ENCODE peak calls at places on chromosomes 6 and 20, in eight cellular contexts. A is aorta; Q is BE2C; N is spleen; F is esophagus muscularis mucosa; O is effector memory CD4-positive, alpha-beta T cell; P is tibial artery; W is ovary. U is an unnamed sample.

GRCh38 chr6:134466751-134467525 is 149.0 kb upstream of the SGK1 start:
- DNase-seq in A (no peak), Q (no peak), N (no peak), F (no peak), O (no peak), P (no peak), W (no peak), U (no peak)

GRCh38 chr20:59149678-59150504 is 13.7 kb upstream of the ZNF831 start:
- DNase-seq in A (no peak), Q (peak; percentile 21), N (peak; percentile 86), F (no peak), O (peak; percentile 63), P (no peak), W (no peak), U (peak; percentile 86)

GRCh38 chr6:144999127-144999526 is 714.0 kb downstream of the UTRN start:
- DNase-seq in A (no peak), Q (no peak), N (no peak), F (no peak), O (no peak), P (no peak), W (no peak), U (no peak)

GRCh38 chr6:27250277-27250954 is 2.9 kb downstream of the PRSS16 start:
- DNase-seq in A (no peak), Q (no peak), N (no peak), F (no peak), O (no peak), P (no peak), W (no peak), U (no peak)

GRCh38 chr6:143158113-143158581 is 97.5 kb downstream of the AIG1 start:
- DNase-seq in A (no peak), Q (no peak), N (no peak), F (no peak), O (no peak), P (no peak), W (no peak), U (no peak)

GRCh38 chr6:151154418-151154817 is 85.3 kb upstream of the AKAP12 start:
- DNase-seq in A (peak; percentile 61), Q (peak; percentile 32), N (no peak), F (no peak), O (no peak), P (peak; percentile 28), W (no peak), U (peak; percentile 71)

GRCh38 chr6:21753571-21754108 is 160.1 kb downstream of the SOX4 start:
- DNase-seq in A (no peak), Q (no peak), N (no peak), F (peak; percentile 72), O (no peak), P (no peak), W (no peak), U (no peak)

GRCh38 chr6:89974776-89975175 is 80.5 kb downstream of the GJA10 start:
- DNase-seq in A (no peak), Q (no peak), N (no peak), F (no peak), O (no peak), P (no peak), W (no peak), U (no peak)

GRCh38 chr6:7919871-7920270 is 9.3 kb upstream of the TXNDC5 start:
- DNase-seq in A (no peak), Q (no peak), N (no peak), F (no peak), O (no peak), P (no peak), W (peak; percentile 44), U (no peak)

GRCh38 chr6:101502818-101503217 is 109.3 kb downstream of the GRIK2 start:
- DNase-seq in A (no peak), Q (no peak), N (no peak), F (no peak), O (no peak), P (no peak), W (no peak), U (no peak)

GRCh38 chr6:14129572-14129971 is 12.0 kb downstream of the CD83 start:
- DNase-seq in A (no peak), Q (peak; percentile 62), N (peak; percentile 80), F (no peak), O (no peak), P (peak; percentile 26), W (peak; percentile 55), U (peak; percentile 7)

GRCh38 chr20:1440024-1440423 is 26.6 kb downstream of the NSFL1C start:
- DNase-seq in A (no peak), Q (no peak), N (no peak), F (no peak), O (no peak), P (no peak), W (no peak), U (peak; percentile 33)

GRCh38 chr6:33294086-33294823 is 4.5 kb downstream of the RGL2 start:
- DNase-seq in A (no peak), Q (no peak), N (no peak), F (no peak), O (no peak), P (no peak), W (peak; percentile 19), U (no peak)

GRCh38 chr6:40695114-40695513 is 108.0 kb upstream of the LRFN2 start:
- DNase-seq in A (no peak), Q (no peak), N (no peak), F (no peak), O (no peak), P (no peak), W (no peak), U (no peak)

GRCh38 chr20:24134284-24134683 is 145.7 kb upstream of the GGTLC1 start:
- DNase-seq in A (no peak), Q (no peak), N (no peak), F (no peak), O (no peak), P (no peak), W (no peak), U (no peak)

GRCh38 chr6:7313505-7314165 is 636 bp upstream of the SSR1 start:
- DNase-seq in A (no peak), Q (no peak), N (peak; percentile 84), F (no peak), O (no peak), P (no peak), W (peak; percentile 46), U (no peak)

GRCh38 chr6:66796987-66797386 is 1090.0 kb upstream of the EYS start:
- DNase-seq in A (no peak), Q (peak; percentile 47), N (no peak), F (no peak), O (no peak), P (no peak), W (no peak), U (no peak)

GRCh38 chr6:42694586-42694985 is 27.8 kb downstream of the PRPH2 start:
- DNase-seq in A (no peak), Q (no peak), N (no peak), F (no peak), O (no peak), P (no peak), W (no peak), U (no peak)

GRCh38 chr20:57620999-57621398 is 773 bp upstream of the ZBP1 start:
- DNase-seq in A (peak; percentile 30), Q (no peak), N (peak; percentile 90), F (no peak), O (no peak), P (no peak), W (no peak), U (no peak)

GRCh38 chr20:59784365-59785117 is 148.9 kb downstream of the SYCP2 start:
- DNase-seq in A (no peak), Q (no peak), N (no peak), F (peak; percentile 90), O (no peak), P (no peak), W (no peak), U (no peak)

GRCh38 chr6:34551720-34552119 is 4.4 kb downstream of the SPDEF start:
- DNase-seq in A (no peak), Q (no peak), N (no peak), F (no peak), O (no peak), P (no peak), W (no peak), U (no peak)

DNA sequence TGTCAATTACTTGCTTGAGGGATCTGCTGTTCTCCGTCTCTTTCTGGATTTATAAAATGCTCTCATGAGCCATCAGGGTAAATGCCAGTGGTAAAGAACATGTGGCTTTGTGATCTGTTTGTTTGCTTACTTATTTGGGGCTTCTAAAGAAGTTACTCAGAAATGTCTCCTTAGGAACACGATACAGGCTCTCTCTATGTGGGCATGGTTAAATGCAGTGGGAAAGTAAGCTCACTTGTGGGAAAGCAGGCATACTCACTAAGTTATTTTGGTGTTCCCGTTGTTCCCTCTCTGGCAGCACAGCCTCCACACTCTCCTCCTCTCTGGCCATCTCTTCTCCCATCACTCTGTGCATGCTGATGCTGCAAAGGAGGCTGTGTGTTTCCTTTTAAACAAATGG is 44.7 kb downstream of the TTI1 start:
- DNase-seq in A (no peak), Q (no peak), N (no peak), F (no peak), O (no peak), P (no peak), W (no peak), U (no peak)
- H3K4me1 ChIP-seq in A (no peaks in the 10 kb centered on the region), Q (peaks cover 63% of the 10 kb centered on the region), N (peaks cover 32% of the 10 kb centered on the region), F (peaks cover 84% of the 10 kb centered on the region), O (no peaks in the 10 kb centered on the region), P (no peaks in the 10 kb centered on the region), W (peaks cover 4% of the 10 kb centered on the region), U (peaks cover 58% of the 10 kb centered on the region)

DNA sequence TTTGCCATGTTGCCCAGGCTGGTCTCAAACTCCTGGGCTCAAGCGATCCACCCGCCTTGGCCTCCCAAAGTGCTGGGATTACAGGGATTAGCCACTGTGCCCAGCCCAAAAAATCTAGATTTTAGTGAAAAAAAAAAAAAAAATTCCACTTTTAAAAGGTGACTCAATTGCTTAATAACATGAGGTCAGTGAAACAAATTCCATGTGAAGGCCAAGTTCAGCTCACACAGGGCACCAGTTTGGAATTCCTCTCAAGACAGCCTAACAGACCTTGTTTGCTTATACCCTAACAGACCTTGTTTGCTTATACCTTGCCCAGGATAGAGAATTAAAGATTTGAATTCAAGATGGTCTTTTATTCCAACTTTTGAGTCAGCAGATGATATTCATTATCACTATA is 5.1 kb downstream of the RRBP1 start:
- DNase-seq in A (no peak), Q (no peak), N (no peak), F (no peak), O (no peak), P (no peak), W (no peak), U (no peak)
- H3K4me1 ChIP-seq in A (no peaks in the 10 kb centered on the region), Q (peaks cover 4% of the 10 kb centered on the region), N (peaks cover 64% of the 10 kb centered on the region), F (peaks cover 42% of the 10 kb centered on the region), O (peaks cover 8% of the 10 kb centered on the region), P (no peaks in the 10 kb centered on the region), W (peaks cover 9% of the 10 kb centered on the region), U (peaks cover 10% of the 10 kb centered on the region)

DNA sequence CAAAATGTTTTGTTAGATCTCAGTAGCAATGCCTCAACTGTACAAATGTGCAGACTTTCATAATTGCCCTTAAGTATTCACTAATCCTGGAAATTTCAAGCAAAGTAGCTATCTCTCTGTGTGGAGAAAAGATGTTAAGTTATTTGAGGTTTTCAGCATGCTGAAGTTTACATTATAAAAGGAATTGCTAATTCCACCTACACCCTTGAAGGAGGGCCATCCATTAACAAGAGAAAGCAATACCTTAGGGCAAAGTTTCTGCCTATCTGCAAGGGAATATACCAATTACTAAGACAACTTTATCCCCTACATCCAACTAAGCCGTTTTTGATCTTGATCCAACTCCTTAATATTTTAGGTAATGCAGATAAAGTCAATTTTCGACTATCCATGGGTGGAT is 380.7 kb upstream of the BTBD3 start:
- DNase-seq in A (no peak), Q (no peak), N (no peak), F (no peak), O (no peak), P (no peak), W (no peak), U (no peak)
- H3K4me1 ChIP-seq in A (no peaks in the 10 kb centered on the region), Q (no peaks in the 10 kb centered on the region), N (no peaks in the 10 kb centered on the region), F (no peaks in the 10 kb centered on the region), O (no peaks in the 10 kb centered on the region), P (no peaks in the 10 kb centered on the region), W (no peaks in the 10 kb centered on the region), U (no peaks in the 10 kb centered on the region)

GRCh38 chr20:10660661-10661060 is 13.1 kb downstream of the JAG1 start:
- DNase-seq in A (no peak), Q (no peak), N (no peak), F (no peak), O (no peak), P (peak; percentile 65), W (no peak), U (no peak)
- H3K4me1 ChIP-seq in A (peaks cover 4% of the 10 kb centered on the region), Q (no peaks in the 10 kb centered on the region), N (peaks cover 51% of the 10 kb centered on the region), F (peaks cover 55% of the 10 kb centered on the region), O (no peaks in the 10 kb centered on the region), P (no peaks in the 10 kb centered on the region), W (peaks cover 6% of the 10 kb centered on the region), U (peaks cover 11% of the 10 kb centered on the region)